ENCODE peak calls at places on chromosomes 11 and 22, in eight cellular contexts. D, W, U, R, E, Y, X and P are unnamed samples.
A peak's percentile ranks its signal among the peaks of the same experiment; 100 is the strongest.

GRCh38 chr11:69510471-69511357 is 29.3 kb downstream of the LINC01488 start:
- DNase-seq in D (no peak), W (peak; percentile 47), U (no peak), R (no peak), E (peak; percentile 13), Y (no peak), X (no peak), P (no peak)

GRCh38 chr11:117458275-117459120 is 130.8 kb downstream of the CEP164 start:
- DNase-seq in D (no peak), W (no peak), U (no peak), R (peak; percentile 39), E (no peak), Y (no peak), X (peak; percentile 49), P (no peak)

GRCh38 chr22:20128902-20129746 is 2.5 kb upstream of the ZDHHC8 start:
- DNase-seq in D (peak; percentile 74), W (peak; percentile 42), U (no peak), R (no peak), E (no peak), Y (peak; percentile 48), X (peak; percentile 26), P (no peak)

GRCh38 chr11:61332266-61332822 is 561 bp downstream of the DDB1 start:
- DNase-seq in D (peak; percentile 42), W (peak; percentile 34), U (no peak), R (no peak), E (no peak), Y (no peak), X (no peak), P (no peak)

GRCh38 chr22:27628891-27629631 is 172.5 kb downstream of the MN1 start:
- DNase-seq in D (no peak), W (no peak), U (no peak), R (no peak), E (no peak), Y (no peak), X (no peak), P (no peak)

GRCh38 chr11:9806946-9807687 is 143.2 kb downstream of the SWAP70 start:
- DNase-seq in D (no peak), W (no peak), U (no peak), R (no peak), E (no peak), Y (no peak), X (no peak), P (no peak)

GRCh38 chr22:30290679-30291333 is 1.5 kb upstream of the CASTOR1 start:
- DNase-seq in D (peak; percentile 96), W (peak; percentile 90), U (no peak), R (no peak), E (peak; percentile 86), Y (no peak), X (peak; percentile 85), P (no peak)

GRCh38 chr11:115439385-115439784 is 64.8 kb downstream of the CADM1 start:
- DNase-seq in D (no peak), W (peak; percentile 6), U (no peak), R (no peak), E (no peak), Y (no peak), X (no peak), P (no peak)

GRCh38 chr22:17808688-17809403 is 34.6 kb upstream of the BID start:
- DNase-seq in D (no peak), W (peak; percentile 57), U (no peak), R (no peak), E (peak; percentile 34), Y (no peak), X (peak; percentile 40), P (no peak)

GRCh38 chr11:103671143-103671651 is 365.2 kb upstream of the DDI1 start:
- DNase-seq in D (no peak), W (no peak), U (no peak), R (no peak), E (no peak), Y (no peak), X (no peak), P (no peak)

GRCh38 chr11:10539339-10539738 is 1.6 kb downstream of the RNF141 start:
- DNase-seq in D (no peak), W (no peak), U (no peak), R (no peak), E (no peak), Y (no peak), X (no peak), P (no peak)

GRCh38 chr22:19827341-19828034 is 27.2 kb downstream of the GNB1L start:
- DNase-seq in D (no peak), W (no peak), U (no peak), R (no peak), E (no peak), Y (no peak), X (no peak), P (no peak)